ENCODE peak calls at places on chromosomes 7 and 10, in five cellular contexts. One of them, this sample, is unnamed.

GRCh38 chr10:28991326-28991725 is 297.5 kb upstream of the LYZL1 start:
- DNase-seq in lung: peak
- DNase-seq in small intestine: no peak
- DNase-seq in CD8-positive, alpha-beta memory T cell: no peak
- DNase-seq in ovary: no peak
- DNase-seq in this sample: peak

GRCh38 chr10:132306951-132307751 is 599 bp downstream of the STK32C start:
- DNase-seq in CD8-positive, alpha-beta memory T cell: peak
- DNase-seq in lung: peak
- DNase-seq in ovary: peak
- DNase-seq in small intestine: peak
- DNase-seq in this sample: peak

GRCh38 chr10:120508393-120508792 is 51.4 kb downstream of the PLPP4 start:
- DNase-seq in CD8-positive, alpha-beta memory T cell: no peak
- DNase-seq in ovary: no peak
- DNase-seq in small intestine: no peak
- DNase-seq in lung: no peak
- DNase-seq in this sample: no peak

GRCh38 chr7:119196183-119196582 is 971.7 kb downstream of the ANKRD7 start:
- DNase-seq in ovary: no peak
- DNase-seq in small intestine: no peak
- DNase-seq in CD8-positive, alpha-beta memory T cell: no peak
- DNase-seq in lung: no peak
- DNase-seq in this sample: no peak

GRCh38 chr10:2212196-2212719 is 474.9 kb upstream of the ADARB2 start:
- DNase-seq in lung: no peak
- DNase-seq in ovary: no peak
- DNase-seq in small intestine: no peak
- DNase-seq in CD8-positive, alpha-beta memory T cell: no peak
- DNase-seq in this sample: no peak

GRCh38 chr10:6185039-6185716 is 17.6 kb upstream of the PFKFB3 start:
- DNase-seq in lung: no peak
- DNase-seq in small intestine: no peak
- DNase-seq in ovary: no peak
- DNase-seq in CD8-positive, alpha-beta memory T cell: no peak
- DNase-seq in this sample: peak

GRCh38 chr7:128030999-128031681 is at the start of gene LRRC4:
- DNase-seq in ovary: peak
- DNase-seq in small intestine: peak
- DNase-seq in CD8-positive, alpha-beta memory T cell: no peak
- DNase-seq in lung: no peak
- DNase-seq in this sample: peak

GRCh38 chr10:117734626-117735405 is 192.3 kb downstream of the EMX2 start:
- DNase-seq in small intestine: no peak
- DNase-seq in ovary: no peak
- DNase-seq in CD8-positive, alpha-beta memory T cell: no peak
- DNase-seq in lung: no peak
- DNase-seq in this sample: no peak

GRCh38 chr10:58851606-58852005 is 324.8 kb upstream of the PHYHIPL start:
- DNase-seq in CD8-positive, alpha-beta memory T cell: no peak
- DNase-seq in lung: no peak
- DNase-seq in ovary: no peak
- DNase-seq in small intestine: no peak
- DNase-seq in this sample: no peak

GRCh38 chr10:92873029-92873428 is 24.7 kb downstream of the EXOC6 start:
- DNase-seq in small intestine: no peak
- DNase-seq in CD8-positive, alpha-beta memory T cell: no peak
- DNase-seq in lung: no peak
- DNase-seq in ovary: no peak
- DNase-seq in this sample: no peak

GRCh38 chr7:95723583-95724180 is 48.7 kb upstream of the DYNC1I1 start:
- DNase-seq in ovary: peak
- DNase-seq in CD8-positive, alpha-beta memory T cell: no peak
- DNase-seq in small intestine: peak
- DNase-seq in lung: no peak
- DNase-seq in this sample: no peak

GRCh38 chr10:182441-183201 is 47.4 kb downstream of the ZMYND11 start:
- DNase-seq in CD8-positive, alpha-beta memory T cell: no peak
- DNase-seq in ovary: no peak
- DNase-seq in small intestine: no peak
- DNase-seq in lung: no peak
- DNase-seq in this sample: no peak

GRCh38 chr10:7571992-7572391 is 94.8 kb downstream of the ITIH5 start:
- DNase-seq in ovary: no peak
- DNase-seq in lung: no peak
- DNase-seq in small intestine: no peak
- DNase-seq in CD8-positive, alpha-beta memory T cell: no peak
- DNase-seq in this sample: no peak

GRCh38 chr7:44293561-44294324 is 31.7 kb downstream of the CAMK2B start:
- DNase-seq in small intestine: no peak
- DNase-seq in lung: peak
- DNase-seq in CD8-positive, alpha-beta memory T cell: no peak
- DNase-seq in ovary: peak
- DNase-seq in this sample: peak

GRCh38 chr10:103193820-103194529 is 903 bp upstream of the NT5C2 start:
- DNase-seq in lung: no peak
- DNase-seq in CD8-positive, alpha-beta memory T cell: no peak
- DNase-seq in ovary: no peak
- DNase-seq in small intestine: peak
- DNase-seq in this sample: no peak

DNA sequence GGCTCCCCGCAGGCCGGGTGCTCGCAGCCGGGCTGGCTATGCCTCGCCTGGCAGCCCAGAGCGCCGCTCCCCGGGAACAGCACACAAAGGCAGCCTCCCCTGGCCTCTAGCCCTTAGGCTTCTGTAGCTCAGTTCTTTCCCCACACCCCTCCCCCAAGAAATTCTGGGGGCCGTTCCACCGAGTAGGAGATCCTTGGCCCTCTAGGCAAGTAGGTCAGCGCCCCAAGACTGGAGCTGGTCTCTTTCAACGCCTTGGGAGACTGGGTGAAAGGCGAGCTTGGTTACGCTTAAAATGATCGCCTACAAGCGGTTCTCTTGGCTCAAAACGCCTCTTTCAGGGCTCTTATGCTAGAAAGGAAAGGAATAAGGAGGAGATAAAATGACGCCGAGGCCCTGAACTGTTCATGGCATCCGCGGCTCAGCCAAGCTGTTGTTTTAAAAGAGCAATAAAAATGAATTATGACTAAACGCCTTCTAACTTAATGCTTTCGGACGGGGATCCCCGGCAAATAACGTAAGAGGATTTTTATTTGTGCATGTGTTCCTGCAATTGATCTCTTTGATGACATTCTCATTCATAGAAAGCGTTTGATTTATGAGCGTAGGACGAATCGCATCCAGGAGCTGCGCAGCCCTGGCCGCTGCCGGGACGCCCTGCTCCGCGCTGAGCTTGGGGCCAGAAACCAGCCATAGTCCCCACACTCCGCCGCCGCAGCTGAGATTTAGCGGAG is 2.9 kb upstream of the HOXA1 start:
- DNase-seq in small intestine: no peak
- DNase-seq in CD8-positive, alpha-beta memory T cell: no peak
- DNase-seq in ovary: no peak
- DNase-seq in lung: no peak
- DNase-seq in this sample: peak
- H3K4me3 ChIP-seq in small intestine: peak
- H3K4me3 ChIP-seq in CD8-positive, alpha-beta memory T cell: no peak
- H3K4me3 ChIP-seq in ovary: peak
- H3K4me3 ChIP-seq in lung: peak
- H3K4me3 ChIP-seq in this sample: no peak

DNA sequence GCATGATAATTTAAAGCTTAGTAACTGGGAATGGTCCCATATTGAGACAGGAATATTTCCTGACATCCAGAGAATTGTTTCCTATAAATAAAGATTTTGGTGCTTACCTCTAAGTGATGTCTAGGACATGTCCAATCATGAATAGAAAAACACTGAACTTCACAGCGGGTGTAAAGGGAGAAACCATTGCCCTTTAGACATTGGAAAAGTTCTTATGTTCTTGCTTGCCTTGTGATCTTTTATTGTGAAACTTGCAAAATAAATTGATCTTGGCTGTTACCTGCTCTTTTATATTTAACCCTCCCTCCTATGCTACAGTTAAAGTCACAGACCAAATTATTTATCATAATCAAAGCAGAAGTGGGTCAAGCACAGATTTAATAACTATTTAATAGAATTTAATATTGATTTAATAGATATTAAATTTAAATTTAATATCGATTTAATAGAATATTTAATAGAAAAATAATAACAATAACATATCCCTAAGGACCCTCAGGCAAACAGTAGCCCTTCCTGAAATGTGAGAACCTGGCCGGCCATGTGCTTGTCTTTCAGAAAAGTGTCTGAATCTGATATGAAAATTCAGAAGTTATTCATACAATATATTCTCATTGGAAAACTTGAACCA is 47.0 kb upstream of the AKR1C1 start:
- DNase-seq in ovary: no peak
- DNase-seq in lung: no peak
- DNase-seq in CD8-positive, alpha-beta memory T cell: no peak
- DNase-seq in small intestine: no peak
- DNase-seq in this sample: no peak
- H3K4me3 ChIP-seq in ovary: no peak
- H3K4me3 ChIP-seq in lung: no peak
- H3K4me3 ChIP-seq in CD8-positive, alpha-beta memory T cell: no peak
- H3K4me3 ChIP-seq in small intestine: no peak
- H3K4me3 ChIP-seq in this sample: no peak

GRCh38 chr7:47382200-47382599 is 199.7 kb downstream of the TNS3 start:
- DNase-seq in CD8-positive, alpha-beta memory T cell: no peak
- DNase-seq in lung: no peak
- DNase-seq in ovary: peak
- DNase-seq in small intestine: no peak
- DNase-seq in this sample: no peak

GRCh38 chr7:47381132-47381495 is 200.8 kb downstream of the TNS3 start:
- DNase-seq in CD8-positive, alpha-beta memory T cell: no peak
- DNase-seq in small intestine: no peak
- DNase-seq in lung: no peak
- DNase-seq in ovary: no peak
- DNase-seq in this sample: no peak

GRCh38 chr7:47379629-47380324 is 202.1 kb downstream of the TNS3 start:
- DNase-seq in CD8-positive, alpha-beta memory T cell: no peak
- DNase-seq in small intestine: peak
- DNase-seq in lung: peak
- DNase-seq in ovary: peak
- DNase-seq in this sample: peak

GRCh38 chr7:47378728-47379395 is 203.0 kb downstream of the TNS3 start:
- DNase-seq in CD8-positive, alpha-beta memory T cell: no peak
- DNase-seq in small intestine: no peak
- DNase-seq in ovary: peak
- DNase-seq in lung: no peak
- DNase-seq in this sample: no peak

DNA sequence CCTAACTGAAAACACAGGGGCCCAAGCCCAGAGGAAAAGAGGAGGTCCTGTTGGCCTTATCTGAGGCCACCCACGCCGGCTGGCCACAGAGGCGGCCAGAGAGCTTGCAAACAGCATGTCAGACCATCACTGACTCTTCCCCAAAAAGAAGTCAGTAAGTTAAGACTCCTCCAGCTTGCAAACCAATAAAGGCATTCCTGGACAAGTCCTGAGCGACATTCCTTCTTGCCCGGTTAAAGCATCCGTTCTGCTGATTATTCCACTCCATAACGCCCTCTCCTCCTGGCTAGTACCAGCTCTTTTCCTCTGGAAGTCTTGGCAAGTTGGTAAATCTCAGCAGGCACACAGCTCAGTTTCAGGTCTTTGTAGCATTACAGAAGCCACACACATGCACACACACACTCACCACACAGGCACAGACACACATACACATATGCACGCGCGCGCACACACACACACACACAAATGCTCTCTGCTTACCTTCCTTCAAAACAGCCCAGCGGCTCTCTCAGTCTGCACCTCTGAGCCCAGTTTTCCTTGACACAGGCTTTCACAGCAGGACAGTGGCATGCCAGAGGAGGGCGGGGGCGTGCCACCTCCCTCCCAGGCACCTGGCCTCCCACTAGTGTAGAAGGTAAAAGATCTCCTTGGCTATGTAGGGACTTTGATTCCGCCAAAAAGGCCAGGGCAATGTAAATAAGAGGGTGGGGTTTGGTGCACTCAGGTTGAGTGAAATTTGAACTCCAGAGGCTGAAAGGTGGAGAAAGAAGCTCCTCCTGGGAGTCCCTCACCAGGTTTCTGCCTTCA is 201.4 kb downstream of the TNS3 start:
- DNase-seq in CD8-positive, alpha-beta memory T cell: no peak
- DNase-seq in ovary: peak
- DNase-seq in lung: peak
- DNase-seq in small intestine: peak
- DNase-seq in this sample: peak
- H3K4me3 ChIP-seq in CD8-positive, alpha-beta memory T cell: no peak
- H3K4me3 ChIP-seq in ovary: no peak
- H3K4me3 ChIP-seq in lung: no peak
- H3K4me3 ChIP-seq in small intestine: no peak
- H3K4me3 ChIP-seq in this sample: no peak

GRCh38 chr10:30987463-30987862 is 44.2 kb downstream of the ZNF438 start:
- DNase-seq in CD8-positive, alpha-beta memory T cell: no peak
- DNase-seq in small intestine: no peak
- DNase-seq in ovary: no peak
- DNase-seq in lung: no peak
- DNase-seq in this sample: no peak

GRCh38 chr10:30984563-30985328 is 46.9 kb downstream of the ZNF438 start:
- DNase-seq in ovary: no peak
- DNase-seq in lung: no peak
- DNase-seq in small intestine: no peak
- DNase-seq in CD8-positive, alpha-beta memory T cell: no peak
- DNase-seq in this sample: no peak

GRCh38 chr10:30988831-30989458 is 42.7 kb downstream of the ZNF438 start:
- DNase-seq in ovary: no peak
- DNase-seq in small intestine: no peak
- DNase-seq in CD8-positive, alpha-beta memory T cell: no peak
- DNase-seq in lung: no peak
- DNase-seq in this sample: no peak

GRCh38 chr10:30986027-30986672 is 45.5 kb downstream of the ZNF438 start:
- DNase-seq in lung: no peak
- DNase-seq in CD8-positive, alpha-beta memory T cell: no peak
- DNase-seq in ovary: no peak
- DNase-seq in small intestine: no peak
- DNase-seq in this sample: no peak

GRCh38 chr10:30985552-30985951 is 46.1 kb downstream of the ZNF438 start:
- DNase-seq in small intestine: no peak
- DNase-seq in CD8-positive, alpha-beta memory T cell: no peak
- DNase-seq in ovary: no peak
- DNase-seq in lung: no peak
- DNase-seq in this sample: no peak
- H3K4me3 ChIP-seq in small intestine: no peak
- H3K4me3 ChIP-seq in CD8-positive, alpha-beta memory T cell: no peak
- H3K4me3 ChIP-seq in ovary: no peak
- H3K4me3 ChIP-seq in lung: no peak
- H3K4me3 ChIP-seq in this sample: no peak

DNA sequence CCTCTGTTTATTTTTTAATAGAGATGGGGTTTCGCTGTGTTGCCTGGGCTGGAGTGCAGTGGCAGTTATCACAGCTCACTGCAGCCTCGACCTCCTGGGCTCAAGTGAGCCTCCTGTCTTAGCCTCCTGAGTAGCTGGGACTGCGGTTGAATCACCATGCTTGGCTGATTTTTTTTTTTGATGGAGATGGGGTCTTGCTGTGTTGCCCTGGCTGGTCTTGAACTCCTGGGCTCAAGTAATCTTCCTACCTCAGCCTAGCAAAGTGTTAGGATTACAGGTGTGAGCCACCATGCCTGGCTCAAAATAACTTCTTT is 8.1 kb downstream of the DYNC2I1 start:
- DNase-seq in ovary: no peak
- DNase-seq in lung: no peak
- DNase-seq in small intestine: no peak
- DNase-seq in CD8-positive, alpha-beta memory T cell: no peak
- DNase-seq in this sample: no peak
- H3K4me3 ChIP-seq in ovary: no peak
- H3K4me3 ChIP-seq in lung: no peak
- H3K4me3 ChIP-seq in small intestine: no peak
- H3K4me3 ChIP-seq in CD8-positive, alpha-beta memory T cell: peak
- H3K4me3 ChIP-seq in this sample: no peak

This sample was measured in mucosa of descending colon.